ENCODE peak calls at places on chromosomes 4 and X, in six cellular contexts. E is NB4, I is RWPE1, W is endothelial cell of umbilical vein, H is GM03348, N is cardiac fibroblast. Q is an unnamed sample.

GRCh38 chrX:39931554-39932282 is 166.0 kb downstream of the BCOR start:
- DNase-seq in E (no peak), N (peak), H (peak), I (no peak), W (no peak), Q (no peak)

GRCh38 chrX:17081969-17082368 is 135.5 kb downstream of the REPS2 start:
- DNase-seq in H (no peak), E (no peak), I (no peak), W (no peak), N (no peak), Q (no peak)

GRCh38 chr4:127425911-127426310 is 206.8 kb upstream of the INTU start:
- DNase-seq in N (no peak), H (no peak), I (no peak), E (no peak), W (no peak), Q (no peak)

GRCh38 chr4:177879851-177880250 is 437.6 kb upstream of the AGA start:
- DNase-seq in E (peak), W (no peak), H (no peak), I (no peak), N (no peak), Q (no peak)

GRCh38 chrX:141341743-141342142 is 99.4 kb upstream of the SPANXC start:
- DNase-seq in H (no peak), E (no peak), W (no peak), I (no peak), N (peak), Q (no peak)

GRCh38 chr4:172830295-172830764 is 338.3 kb upstream of the GALNT7 start:
- DNase-seq in W (peak), I (peak), E (peak), H (peak), N (peak), Q (peak)

GRCh38 chr4:71470547-71470946 is 131.7 kb downstream of the SLC4A4 start:
- DNase-seq in E (no peak), N (no peak), W (no peak), I (no peak), H (no peak), Q (no peak)

GRCh38 chr4:75584067-75584466 is 28.2 kb downstream of the ODAPH start:
- DNase-seq in W (peak), N (peak), E (no peak), H (no peak), I (no peak), Q (no peak)

GRCh38 chr4:150569384-150569987 is 12.5 kb upstream of the MAB21L2 start:
- DNase-seq in E (no peak), N (peak), H (no peak), I (no peak), W (no peak), Q (no peak)

GRCh38 chr4:147060171-147060931 is 114.7 kb upstream of the TTC29 start:
- DNase-seq in I (no peak), E (no peak), N (peak), H (peak), W (no peak), Q (no peak)

GRCh38 chr4:11966782-11967181 is 538.1 kb upstream of the HS3ST1 start:
- DNase-seq in I (no peak), N (no peak), W (no peak), H (no peak), E (no peak), Q (no peak)

GRCh38 chr4:47145630-47146029 is 114.3 kb downstream of the GABRB1 start:
- DNase-seq in W (peak), E (peak), N (peak), I (peak), H (no peak), Q (no peak)

GRCh38 chr4:82586055-82586454 is 24.3 kb upstream of the TMEM150C start:
- DNase-seq in H (no peak), I (no peak), E (no peak), N (no peak), W (no peak), Q (no peak)

GRCh38 chr4:186201535-186202230 is 10.3 kb downstream of the CYP4V2 start:
- DNase-seq in H (peak), N (peak), E (peak), W (no peak), I (no peak), Q (peak)

GRCh38 chr4:123449780-123450179 is 53.2 kb downstream of the SPRY1 start:
- DNase-seq in I (peak), E (peak), N (peak), W (peak), H (no peak), Q (no peak)

GRCh38 chr4:92387459-92388069 is 83.8 kb downstream of the GRID2 start:
- DNase-seq in W (peak), H (peak), E (peak), N (peak), I (peak), Q (peak)